ENCODE peak calls at places on chromosomes 5 and 9, in eight cellular contexts. K is GM19239, A is NCI-H2081, M is NCI-H1105, C is mesothelial cell of epicardium, Y is activated B cell treated with CpG ODN at 0.5 μM for 24 hours, V is cardiac fibroblast, X is endothelial cell. I is an unnamed sample.

GRCh38 chr5:71807909-71808308 is 88.8 kb downstream of the CARTPT start:
- DNase-seq in K (no peak), A (no peak), M (no peak), C (no peak), Y (no peak), V (no peak), X (no peak), I (no peak)

GRCh38 chr5:55850839-55851674 is at the start of gene IL31RA:
- DNase-seq in K (no peak), A (no peak), M (no peak), C (no peak), Y (no peak), V (peak), X (no peak), I (no peak)

GRCh38 chr5:98397081-98397480 is 376.4 kb upstream of the RGMB start:
- DNase-seq in K (no peak), A (no peak), M (no peak), C (no peak), Y (no peak), V (peak), X (no peak), I (no peak)

GRCh38 chr9:131656356-131657030 is 83.4 kb downstream of the RAPGEF1 start:
- DNase-seq in K (no peak), A (no peak), M (no peak), C (no peak), Y (peak), V (no peak), X (peak), I (peak)

GRCh38 chr5:10699281-10699874 is 61.7 kb downstream of the DAP start:
- DNase-seq in K (no peak), A (no peak), M (no peak), C (no peak), Y (no peak), V (no peak), X (no peak), I (no peak)

GRCh38 chr9:122822056-122822455 is 6.3 kb downstream of the PDCL start:
- DNase-seq in K (no peak), A (no peak), M (no peak), C (no peak), Y (no peak), V (no peak), X (no peak), I (no peak)

GRCh38 chr9:136664799-136665082 is 2.0 kb downstream of the EGFL7 start:
- DNase-seq in K (no peak), A (no peak), M (no peak), C (no peak), Y (no peak), V (no peak), X (no peak), I (no peak)

GRCh38 chr5:93724791-93725190 is 16.6 kb downstream of the POU5F2 start:
- DNase-seq in K (no peak), A (no peak), M (no peak), C (no peak), Y (no peak), V (no peak), X (no peak), I (no peak)

GRCh38 chr9:13141629-13142028 is 137.9 kb downstream of the MPDZ start:
- DNase-seq in K (no peak), A (no peak), M (peak), C (no peak), Y (no peak), V (no peak), X (no peak), I (no peak)

GRCh38 chr9:82939451-82939850 is 123.5 kb downstream of the RASEF start:
- DNase-seq in K (no peak), A (no peak), M (no peak), C (no peak), Y (no peak), V (no peak), X (no peak), I (no peak)

GRCh38 chr5:157286761-157287211 is 20.9 kb downstream of the CYFIP2 start:
- DNase-seq in K (no peak), A (no peak), M (no peak), C (no peak), Y (no peak), V (peak), X (no peak), I (no peak)

GRCh38 chr9:87711857-87712800 is 13.8 kb upstream of the CTSL start:
- DNase-seq in K (no peak), A (no peak), M (no peak), C (no peak), Y (no peak), V (peak), X (no peak), I (no peak)

GRCh38 chr9:116238225-116238624 is 84.6 kb downstream of the PAPPA start:
- DNase-seq in K (no peak), A (no peak), M (no peak), C (no peak), Y (no peak), V (peak), X (no peak), I (no peak)

GRCh38 chr9:27888661-27889295 is 315.5 kb upstream of the C9orf72 start:
- DNase-seq in K (peak), A (peak), M (no peak), C (no peak), Y (no peak), V (no peak), X (peak), I (no peak)

GRCh38 chr9:83011611-83012010 is 51.3 kb downstream of the RASEF start:
- DNase-seq in K (no peak), A (no peak), M (no peak), C (no peak), Y (no peak), V (no peak), X (no peak), I (no peak)

GRCh38 chr5:174413520-174414314 is 310.7 kb upstream of the MSX2 start:
- DNase-seq in K (no peak), A (no peak), M (no peak), C (no peak), Y (no peak), V (peak), X (no peak), I (no peak)

GRCh38 chr5:113057437-113058052 is 80.9 kb downstream of the DCP2 start:
- DNase-seq in K (no peak), A (no peak), M (no peak), C (no peak), Y (no peak), V (no peak), X (no peak), I (no peak)

GRCh38 chr9:36625006-36625600 is 52.4 kb downstream of the MELK start:
- DNase-seq in K (no peak), A (no peak), M (no peak), C (no peak), Y (no peak), V (peak), X (no peak), I (no peak)

GRCh38 chr9:109469646-109470358 is 28.3 kb downstream of the PTPN3 start:
- DNase-seq in K (peak), A (peak), M (peak), C (no peak), Y (peak), V (peak), X (peak), I (no peak)

GRCh38 chr9:7777776-7778175 is 21.8 kb downstream of the DMAC1 start:
- DNase-seq in K (no peak), A (peak), M (peak), C (no peak), Y (no peak), V (no peak), X (no peak), I (no peak)

GRCh38 chr5:106923409-106923808 is 747.3 kb downstream of the EFNA5 start:
- DNase-seq in K (no peak), A (no peak), M (no peak), C (no peak), Y (no peak), V (no peak), X (no peak), I (no peak)

GRCh38 chr5:42984307-42984706 is 55.8 kb downstream of the ANXA2R start:
- DNase-seq in K (no peak), A (no peak), M (no peak), C (no peak), Y (no peak), V (no peak), X (no peak), I (no peak)

GRCh38 chr5:68178579-68178978 is 37.0 kb upstream of the PIK3R1 start:
- DNase-seq in K (no peak), A (no peak), M (no peak), C (no peak), Y (no peak), V (no peak), X (no peak), I (no peak)

GRCh38 chr5:83848928-83849327 is 128.3 kb upstream of the HAPLN1 start:
- DNase-seq in K (no peak), A (no peak), M (no peak), C (no peak), Y (no peak), V (no peak), X (no peak), I (no peak)

GRCh38 chr5:156838966-156839365 is 11.1 kb upstream of the PPP1R2B start:
- DNase-seq in K (no peak), A (no peak), M (no peak), C (no peak), Y (no peak), V (no peak), X (no peak), I (no peak)

GRCh38 chr9:130036099-130036498 is 6.9 kb downstream of the FNBP1 start:
- DNase-seq in K (no peak), A (no peak), M (no peak), C (no peak), Y (no peak), V (peak), X (no peak), I (no peak)

GRCh38 chr5:121937762-121938161 is 24.0 kb upstream of the SRFBP1 start:
- DNase-seq in K (no peak), A (no peak), M (no peak), C (no peak), Y (no peak), V (peak), X (no peak), I (no peak)

GRCh38 chr5:31232273-31232888 is 38.9 kb downstream of the CDH6 start:
- DNase-seq in K (peak), A (peak), M (no peak), C (no peak), Y (no peak), V (peak), X (peak), I (no peak)